ENCODE peak calls at places on chromosome 9, in eight cellular contexts. O, W, H, Y, A, Q, K and U are unnamed samples.

GRCh38 chr9:133852476-133852875 is 114.3 kb upstream of the SARDH start:
- DNase-seq in W (no peak), H (no peak), Y (no peak), O (no peak), Q (no peak), K (no peak), A (no peak), U (no peak)

GRCh38 chr9:125338929-125339328 is 77.3 kb downstream of the GAPVD1 start:
- DNase-seq in W (no peak), Y (no peak), A (no peak), K (no peak), H (no peak), Q (no peak), O (no peak), U (no peak)

GRCh38 chr9:93114984-93115335 is 18.9 kb downstream of the CARD19 start:
- DNase-seq in O (no peak), H (no peak), W (no peak), Q (no peak), Y (no peak), A (no peak), K (no peak), U (no peak)

GRCh38 chr9:6230037-6230778 is 14.6 kb downstream of the IL33 start:
- DNase-seq in H (peak; percentile 35), A (no peak), W (no peak), Q (no peak), K (no peak), O (no peak), Y (peak; percentile 29), U (no peak)

GRCh38 chr9:127976498-127976897 is 4.3 kb downstream of the EEIG1 start:
- DNase-seq in O (no peak), K (peak; percentile 87), Y (no peak), Q (peak; percentile 71), W (peak; percentile 93), A (no peak), H (no peak), U (no peak)

GRCh38 chr9:137411670-137412380 is 11.1 kb downstream of the EXD3 start:
- DNase-seq in Y (peak; percentile 85), H (peak; percentile 90), O (no peak), K (peak; percentile 59), Q (no peak), W (peak; percentile 86), A (no peak), U (peak; percentile 51)

GRCh38 chr9:127180457-127181314 is 58.3 kb upstream of the ANGPTL2 start:
- DNase-seq in A (no peak), Q (no peak), Y (no peak), W (no peak), H (no peak), O (no peak), K (no peak), U (no peak)

GRCh38 chr9:96020822-96021615 is 145.5 kb downstream of the ERCC6L2 start:
- DNase-seq in Y (peak; percentile 72), O (no peak), W (peak; percentile 28), Q (peak; percentile 55), H (peak; percentile 8), A (peak; percentile 37), K (no peak), U (no peak)

GRCh38 chr9:34551751-34552605 is 29.2 kb upstream of the ENHO start:
- DNase-seq in O (no peak), A (no peak), Y (peak; percentile 10), H (no peak), Q (no peak), K (no peak), W (no peak), U (no peak)

GRCh38 chr9:7879551-7880245 is 80.1 kb upstream of the DMAC1 start:
- DNase-seq in Y (no peak), W (no peak), Q (no peak), O (no peak), H (no peak), K (peak; percentile 67), A (no peak), U (no peak)

GRCh38 chr9:125703662-125704061 is 3.3 kb downstream of the MAPKAP1 start:
- DNase-seq in K (no peak), A (no peak), H (no peak), Q (no peak), W (no peak), O (no peak), Y (no peak), U (no peak)

GRCh38 chr9:74066605-74067004 is 430.5 kb upstream of the RORB start:
- DNase-seq in A (no peak), W (no peak), K (no peak), Y (no peak), Q (no peak), O (no peak), H (no peak), U (no peak)

GRCh38 chr9:94911986-94912635 is 185.6 kb downstream of the AOPEP start:
- DNase-seq in Q (no peak), H (no peak), A (no peak), O (no peak), Y (no peak), K (no peak), W (no peak), U (no peak)

GRCh38 chr9:121393318-121393717 is 23.3 kb upstream of the STOM start:
- DNase-seq in W (no peak), A (no peak), H (no peak), K (no peak), Q (no peak), Y (no peak), O (no peak), U (no peak)